ENCODE peak calls at places on chromosomes 4 and X, in four cellular contexts. One of them, this sample, is unnamed.

GRCh38 chr4:25235401-25235800 is 1.6 kb downstream of the PI4K2B start:
- DNase-seq in neural progenitor cell: no peak
- DNase-seq in neuronal stem cell: no peak
- DNase-seq in mammary epithelial cell: peak; percentile 3
- DNase-seq in this sample: peak; percentile 62

GRCh38 chr4:141587897-141588296 is 48.5 kb upstream of the IL15 start:
- DNase-seq in neural progenitor cell: no peak
- DNase-seq in neuronal stem cell: no peak
- DNase-seq in mammary epithelial cell: peak; percentile 35
- DNase-seq in this sample: no peak

GRCh38 chr4:3218824-3219760 is 29.9 kb upstream of the MSANTD1 start:
- DNase-seq in neural progenitor cell: peak; percentile 63
- DNase-seq in neuronal stem cell: no peak
- DNase-seq in mammary epithelial cell: no peak
- DNase-seq in this sample: no peak

GRCh38 chr4:42953316-42953715 is 60.8 kb downstream of the GRXCR1 start:
- DNase-seq in neural progenitor cell: no peak
- DNase-seq in neuronal stem cell: no peak
- DNase-seq in mammary epithelial cell: no peak
- DNase-seq in this sample: no peak

GRCh38 chr4:88575222-88575621 is 17.1 kb upstream of the HERC3 start:
- DNase-seq in neural progenitor cell: no peak
- DNase-seq in neuronal stem cell: no peak
- DNase-seq in mammary epithelial cell: no peak
- DNase-seq in this sample: no peak

GRCh38 chr4:102139932-102140331 is 205.3 kb downstream of the SLC39A8 start:
- DNase-seq in neural progenitor cell: no peak
- DNase-seq in neuronal stem cell: no peak
- DNase-seq in mammary epithelial cell: peak; percentile 78
- DNase-seq in this sample: no peak

GRCh38 chr4:95541889-95542607 is 6.7 kb downstream of the UNC5C start:
- DNase-seq in neural progenitor cell: no peak
- DNase-seq in neuronal stem cell: no peak
- DNase-seq in mammary epithelial cell: peak; percentile 63
- DNase-seq in this sample: no peak

GRCh38 chr4:39228377-39228776 is 46.0 kb downstream of the WDR19 start:
- DNase-seq in neural progenitor cell: no peak
- DNase-seq in neuronal stem cell: no peak
- DNase-seq in mammary epithelial cell: no peak
- DNase-seq in this sample: no peak

GRCh38 chr4:186827542-186827887 is 103.9 kb upstream of the FAT1 start:
- DNase-seq in neural progenitor cell: no peak
- DNase-seq in neuronal stem cell: no peak
- DNase-seq in mammary epithelial cell: no peak
- DNase-seq in this sample: no peak

GRCh38 chr4:30753316-30753715 is 33.1 kb downstream of the PCDH7 start:
- DNase-seq in neural progenitor cell: no peak
- DNase-seq in neuronal stem cell: no peak
- DNase-seq in mammary epithelial cell: peak; percentile 65
- DNase-seq in this sample: no peak

GRCh38 chr4:43456383-43456782 is 563.9 kb downstream of the GRXCR1 start:
- DNase-seq in neural progenitor cell: no peak
- DNase-seq in neuronal stem cell: no peak
- DNase-seq in mammary epithelial cell: peak; percentile 66
- DNase-seq in this sample: no peak

GRCh38 chrX:140507223-140507981 is 2.5 kb upstream of the SOX3 start:
- DNase-seq in neural progenitor cell: peak; percentile 44
- DNase-seq in neuronal stem cell: no peak
- DNase-seq in mammary epithelial cell: peak; percentile 5
- DNase-seq in this sample: no peak

GRCh38 chr4:142913461-142914030 is 67.4 kb upstream of the INPP4B start:
- DNase-seq in neural progenitor cell: no peak
- DNase-seq in neuronal stem cell: no peak
- DNase-seq in mammary epithelial cell: no peak
- DNase-seq in this sample: no peak

GRCh38 chrX:15301924-15302323 is 13.5 kb downstream of the ASB11 start:
- DNase-seq in neural progenitor cell: no peak
- DNase-seq in neuronal stem cell: no peak
- DNase-seq in mammary epithelial cell: peak; percentile 42
- DNase-seq in this sample: no peak

GRCh38 chr4:185637162-185637875 is 102.0 kb upstream of the PDLIM3 start:
- DNase-seq in neural progenitor cell: no peak
- DNase-seq in neuronal stem cell: no peak
- DNase-seq in mammary epithelial cell: no peak
- DNase-seq in this sample: no peak

GRCh38 chr4:38030023-38030422 is 69.8 kb downstream of the PTTG2 start:
- DNase-seq in neural progenitor cell: no peak
- DNase-seq in neuronal stem cell: no peak
- DNase-seq in mammary epithelial cell: peak; percentile 10
- DNase-seq in this sample: no peak

GRCh38 chrX:19532709-19533108 is 17.4 kb upstream of the MAP3K15 start:
- DNase-seq in neural progenitor cell: no peak
- DNase-seq in neuronal stem cell: no peak
- DNase-seq in mammary epithelial cell: no peak
- DNase-seq in this sample: no peak

GRCh38 chr4:158169931-158170690 is 2.7 kb downstream of the GASK1B start:
- DNase-seq in neural progenitor cell: no peak
- DNase-seq in neuronal stem cell: no peak
- DNase-seq in mammary epithelial cell: peak; percentile 61
- DNase-seq in this sample: peak; percentile 56

GRCh38 chr4:155675709-155676429 is 9.2 kb downstream of the GUCY1A1 start:
- DNase-seq in neural progenitor cell: peak; percentile 24
- DNase-seq in neuronal stem cell: peak; percentile 33
- DNase-seq in mammary epithelial cell: no peak
- DNase-seq in this sample: peak; percentile 95

GRCh38 chrX:78387364-78387763 is 60.0 kb upstream of the CYSLTR1 start:
- DNase-seq in neural progenitor cell: no peak
- DNase-seq in neuronal stem cell: no peak
- DNase-seq in mammary epithelial cell: no peak
- DNase-seq in this sample: no peak

GRCh38 chrX:94400488-94400887 is 726.5 kb downstream of the FAM133A start:
- DNase-seq in neural progenitor cell: no peak
- DNase-seq in neuronal stem cell: no peak
- DNase-seq in mammary epithelial cell: peak; percentile 98
- DNase-seq in this sample: no peak
- H2AFZ ChIP-seq in neural progenitor cell: no peak overlapping the region
- H2AFZ ChIP-seq in neuronal stem cell: peak overlapping the region; percentile 45
- H2AFZ ChIP-seq in mammary epithelial cell: peak overlapping the region; percentile 70
- H2AFZ ChIP-seq in this sample: no peak overlapping the region

DNA sequence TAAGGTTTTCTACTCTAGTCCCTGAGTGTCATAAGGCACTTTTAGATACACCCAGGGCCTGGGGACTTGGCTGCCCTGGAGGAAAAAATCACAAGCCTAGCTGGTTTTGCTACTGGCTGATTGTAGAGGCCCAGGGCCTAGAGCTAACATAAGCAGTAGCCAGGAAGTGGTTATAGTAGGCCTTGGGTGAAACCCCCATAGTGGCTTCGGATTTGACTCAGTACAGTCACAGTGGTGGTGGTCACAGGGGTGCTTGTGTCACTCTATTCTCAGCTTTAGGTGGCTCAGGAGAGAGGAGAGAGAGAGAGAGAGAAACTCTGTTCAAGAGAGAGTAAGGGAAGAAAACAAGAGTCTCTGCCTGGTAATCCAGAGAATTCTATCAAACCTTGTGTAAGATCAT is 194.5 kb upstream of the EDA2R start:
- DNase-seq in neural progenitor cell: no peak
- DNase-seq in neuronal stem cell: no peak
- DNase-seq in mammary epithelial cell: no peak
- DNase-seq in this sample: no peak
- H3K36me3 ChIP-seq in neural progenitor cell: no peaks in the 10 kb centered on the region
- H3K36me3 ChIP-seq in neuronal stem cell: no peaks in the 10 kb centered on the region
- H3K36me3 ChIP-seq in mammary epithelial cell: no peaks in the 10 kb centered on the region
- H3K36me3 ChIP-seq in this sample: no peaks in the 10 kb centered on the region

GRCh38 chr4:110780538-110780937 is 157.7 kb upstream of the PITX2 start:
- DNase-seq in neural progenitor cell: no peak
- DNase-seq in neuronal stem cell: no peak
- DNase-seq in mammary epithelial cell: no peak
- DNase-seq in this sample: no peak

GRCh38 chr4:110781944-110782343 is 159.1 kb upstream of the PITX2 start:
- DNase-seq in neural progenitor cell: no peak
- DNase-seq in neuronal stem cell: no peak
- DNase-seq in mammary epithelial cell: no peak
- DNase-seq in this sample: no peak

DNA sequence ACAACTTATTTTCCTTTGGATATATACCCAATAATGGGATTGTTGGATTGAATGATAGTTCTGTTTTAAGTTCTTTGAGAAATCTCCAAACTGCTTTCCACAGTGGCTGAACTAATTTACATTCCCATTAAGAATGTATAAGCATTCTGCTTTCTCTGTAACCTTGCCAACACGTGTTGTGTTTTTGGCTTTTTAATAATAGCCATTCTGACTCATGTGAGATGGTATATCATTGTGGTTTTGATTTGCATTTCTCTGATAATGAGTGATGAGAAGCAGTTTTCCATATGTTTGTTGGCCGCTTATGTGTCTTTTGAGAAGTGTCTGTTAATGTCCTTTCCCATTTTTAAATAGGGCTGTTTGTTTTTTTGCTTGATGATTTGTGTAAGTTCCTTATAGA is 155.6 kb upstream of the PITX2 start:
- DNase-seq in neural progenitor cell: no peak
- DNase-seq in neuronal stem cell: no peak
- DNase-seq in mammary epithelial cell: no peak
- DNase-seq in this sample: no peak
- H3K9ac ChIP-seq in neural progenitor cell: no peak overlapping the region
- H3K9ac ChIP-seq in neuronal stem cell: no peak overlapping the region
- H3K9ac ChIP-seq in mammary epithelial cell: no peak overlapping the region
- H3K9ac ChIP-seq in this sample: no peak overlapping the region

DNA sequence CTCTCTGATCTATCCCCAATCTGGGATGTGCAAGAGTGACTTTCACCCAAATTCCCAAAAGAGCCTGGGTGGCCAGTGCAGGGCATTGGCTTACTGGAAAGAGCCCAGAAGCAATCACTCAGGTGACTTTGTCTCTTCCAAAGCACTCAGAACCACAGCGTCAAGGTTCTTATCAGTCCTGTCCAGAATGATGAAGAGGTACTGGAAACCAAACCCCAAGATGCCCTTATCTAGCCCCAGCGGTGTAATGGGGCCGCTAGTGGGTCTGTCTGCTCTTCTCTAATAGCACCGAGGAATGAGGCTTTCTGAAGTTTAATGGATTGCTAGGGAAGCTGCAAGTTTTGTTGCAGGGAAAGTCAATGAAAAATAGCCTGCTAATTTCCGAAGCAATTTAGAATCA is 21.6 kb downstream of the CLNK start:
- DNase-seq in neural progenitor cell: no peak
- DNase-seq in neuronal stem cell: no peak
- DNase-seq in mammary epithelial cell: no peak
- DNase-seq in this sample: no peak
- H2AFZ ChIP-seq in neural progenitor cell: no peak overlapping the region
- H2AFZ ChIP-seq in neuronal stem cell: no peak overlapping the region
- H2AFZ ChIP-seq in mammary epithelial cell: no peak overlapping the region
- H2AFZ ChIP-seq in this sample: no peak overlapping the region

GRCh38 chr4:165335163-165335703 is 7.8 kb downstream of the MSMO1 start:
- DNase-seq in neural progenitor cell: no peak
- DNase-seq in neuronal stem cell: no peak
- DNase-seq in mammary epithelial cell: no peak
- DNase-seq in this sample: no peak
- H3K36me3 ChIP-seq in neural progenitor cell: peaks cover 37% of the 10 kb centered on the region
- H3K36me3 ChIP-seq in neuronal stem cell: peaks cover 100% of the 10 kb centered on the region
- H3K36me3 ChIP-seq in mammary epithelial cell: peaks cover 75% of the 10 kb centered on the region
- H3K36me3 ChIP-seq in this sample: peaks cover 88% of the 10 kb centered on the region

GRCh38 chr4:121156822-121157769 is 7.0 kb downstream of the TNIP3 start:
- DNase-seq in neural progenitor cell: peak; percentile 77
- DNase-seq in neuronal stem cell: peak; percentile 48
- DNase-seq in mammary epithelial cell: no peak
- DNase-seq in this sample: no peak
- H3K9ac ChIP-seq in neural progenitor cell: no peak overlapping the region
- H3K9ac ChIP-seq in neuronal stem cell: no peak overlapping the region
- H3K9ac ChIP-seq in mammary epithelial cell: no peak overlapping the region
- H3K9ac ChIP-seq in this sample: no peak overlapping the region

DNA sequence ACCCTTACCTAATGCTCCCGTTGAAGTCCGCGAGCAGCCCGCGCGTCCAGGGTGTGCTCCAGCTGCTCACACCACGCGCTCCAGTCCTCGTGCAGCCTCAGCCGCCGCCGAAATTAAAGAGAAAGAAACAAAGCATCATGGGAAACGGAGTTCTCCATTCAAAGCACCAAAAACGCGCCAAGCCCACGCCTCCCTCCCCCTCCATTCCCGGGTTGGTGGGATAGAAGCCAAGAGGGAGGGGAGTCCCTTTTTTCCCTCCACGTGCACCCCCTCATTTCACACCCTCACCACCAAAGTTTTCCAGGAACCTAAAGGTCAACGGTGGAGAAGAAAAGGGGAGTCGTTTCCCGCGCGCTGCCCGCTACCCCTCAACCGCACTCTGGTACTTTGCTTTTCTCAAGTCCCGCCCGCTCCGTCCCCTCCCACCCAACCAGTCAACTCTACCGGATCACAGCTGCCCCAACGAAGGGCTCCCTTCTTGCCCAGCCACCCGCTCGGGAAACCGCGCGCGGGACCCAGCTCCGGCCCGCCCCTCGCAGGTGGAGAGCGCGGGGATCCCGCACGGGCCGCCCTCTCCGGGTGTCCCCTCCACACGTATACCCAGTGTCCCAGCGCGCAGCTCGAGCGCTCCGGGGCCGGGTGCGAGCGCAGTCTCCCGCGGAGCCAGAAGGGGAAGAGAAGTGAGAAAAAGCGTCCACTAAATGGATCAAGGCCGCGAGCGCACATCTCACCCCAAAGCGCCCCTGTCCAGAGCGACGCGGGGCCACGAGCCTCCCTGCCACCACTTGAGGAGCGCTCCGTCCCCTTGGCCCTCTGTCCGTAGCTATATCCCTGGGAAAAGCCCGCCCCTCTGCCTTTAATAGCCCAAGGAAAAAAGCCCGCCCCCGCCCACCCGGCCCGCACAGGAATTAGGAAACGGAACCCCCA is 65.1 kb upstream of the CCDC160 start:
- DNase-seq in neural progenitor cell: peak; percentile 69
- DNase-seq in neuronal stem cell: no peak
- DNase-seq in mammary epithelial cell: no peak
- DNase-seq in this sample: no peak
- H2AFZ ChIP-seq in neural progenitor cell: no peak overlapping the region
- H2AFZ ChIP-seq in neuronal stem cell: no peak overlapping the region
- H2AFZ ChIP-seq in mammary epithelial cell: peak overlapping the region; percentile 39
- H2AFZ ChIP-seq in this sample: no peak overlapping the region

GRCh38 chrX:72269671-72270251 is 7.3 kb downstream of the RPS4X start:
- DNase-seq in neural progenitor cell: no peak
- DNase-seq in neuronal stem cell: no peak
- DNase-seq in mammary epithelial cell: peak; percentile 35
- DNase-seq in this sample: no peak
- H3K36me3 ChIP-seq in neural progenitor cell: peaks cover 2% of the 10 kb centered on the region
- H3K36me3 ChIP-seq in neuronal stem cell: peaks cover 83% of the 10 kb centered on the region
- H3K36me3 ChIP-seq in mammary epithelial cell: peaks cover 58% of the 10 kb centered on the region
- H3K36me3 ChIP-seq in this sample: peaks cover 54% of the 10 kb centered on the region

DNA sequence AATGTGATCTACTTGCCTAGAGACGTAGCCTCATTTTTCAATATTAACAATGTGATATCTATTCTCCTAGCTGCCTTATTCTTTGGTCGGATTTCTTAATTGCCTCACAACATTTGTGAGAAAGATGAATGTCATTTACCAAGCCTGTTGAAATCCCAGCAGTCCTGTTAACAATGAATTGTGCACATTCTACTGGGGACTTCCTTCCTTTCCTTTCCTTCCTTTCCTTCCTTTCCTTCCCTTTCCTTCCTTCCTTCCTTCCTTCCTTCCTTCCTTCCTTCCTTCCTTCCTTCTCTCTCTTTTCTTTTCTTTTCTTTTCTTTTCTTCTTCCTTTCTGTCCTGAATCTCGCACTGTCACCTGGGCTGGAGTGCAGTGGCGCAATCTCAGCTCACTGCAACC is 107.1 kb downstream of the GPAT3 start:
- DNase-seq in neural progenitor cell: no peak
- DNase-seq in neuronal stem cell: no peak
- DNase-seq in mammary epithelial cell: no peak
- DNase-seq in this sample: no peak
- H3K9ac ChIP-seq in neural progenitor cell: no peak overlapping the region
- H3K9ac ChIP-seq in neuronal stem cell: no peak overlapping the region
- H3K9ac ChIP-seq in mammary epithelial cell: no peak overlapping the region
- H3K9ac ChIP-seq in this sample: no peak overlapping the region

This sample was measured in Karpas-422.